ENCODE peak calls at places on chromosomes 7 and 10, in ten cellular contexts. Y is choroid plexus epithelial cell, R is AG09309, Q is HCT116, A is stomach, V is colonic mucosa, U is pancreas, P is AG04450, E is PC-9, J is PC-3. W is an unnamed sample.

GRCh38 chr7:114931656-114932011 is 9.7 kb downstream of the MDFIC start:
- DNase-seq in Y (no peak), R (no peak), Q (no peak), A (no peak), V (no peak), U (no peak), P (no peak), E (no peak), J (no peak), W (no peak)

GRCh38 chr10:2700626-2701305 is 366.6 kb upstream of the PFKP start:
- DNase-seq in Y (no peak), R (no peak), Q (no peak), A (no peak), V (no peak), U (no peak), P (no peak), E (no peak), J (no peak), W (no peak)

GRCh38 chr10:72076756-72077155 is 11.6 kb downstream of the SPOCK2 start:
- DNase-seq in Y (no peak), R (no peak), Q (no peak), A (no peak), V (no peak), U (no peak), P (no peak), E (peak; percentile 21), J (no peak), W (no peak)

GRCh38 chr7:14821757-14822480 is 80.6 kb downstream of the DGKB start:
- DNase-seq in Y (peak; percentile 33), R (no peak), Q (no peak), A (no peak), V (no peak), U (no peak), P (no peak), E (peak; percentile 5), J (peak; percentile 65), W (peak; percentile 25)

GRCh38 chr10:43211030-43211429 is 55.8 kb downstream of the RASGEF1A start:
- DNase-seq in Y (peak; percentile 21), R (no peak), Q (no peak), A (no peak), V (no peak), U (no peak), P (no peak), E (no peak), J (peak; percentile 19), W (peak; percentile 47)

GRCh38 chr7:32158751-32159360 is 88.6 kb upstream of the PDE1C start:
- DNase-seq in Y (no peak), R (no peak), Q (no peak), A (no peak), V (no peak), U (no peak), P (no peak), E (no peak), J (peak; percentile 36), W (peak; percentile 8)

GRCh38 chr10:84574101-84574500 is 245.7 kb downstream of the CCSER2 start:
- DNase-seq in Y (peak; percentile 20), R (no peak), Q (no peak), A (no peak), V (no peak), U (no peak), P (no peak), E (no peak), J (peak; percentile 23), W (no peak)

GRCh38 chr7:51376420-51377092 is 59.9 kb upstream of the COBL start:
- DNase-seq in Y (no peak), R (no peak), Q (peak; percentile 79), A (no peak), V (no peak), U (no peak), P (no peak), E (peak; percentile 100), J (peak; percentile 91), W (no peak)

GRCh38 chr7:134083766-134084487 is 43.2 kb upstream of the LRGUK start:
- DNase-seq in Y (peak; percentile 15), R (peak; percentile 3), Q (no peak), A (no peak), V (no peak), U (no peak), P (no peak), E (peak; percentile 61), J (peak; percentile 38), W (no peak)

GRCh38 chr10:48947690-48948418 is 8.2 kb upstream of the LRRC18 start:
- DNase-seq in Y (no peak), R (no peak), Q (no peak), A (no peak), V (no peak), U (no peak), P (no peak), E (no peak), J (no peak), W (no peak)

GRCh38 chr7:111076205-111076604 is 14.7 kb upstream of the LRRN3 start:
- DNase-seq in Y (peak; percentile 40), R (no peak), Q (peak; percentile 10), A (no peak), V (no peak), U (no peak), P (no peak), E (no peak), J (peak; percentile 34), W (peak; percentile 26)

GRCh38 chr10:63236113-63236935 is 103.2 kb downstream of the NRBF2 start:
- DNase-seq in Y (peak; percentile 93), R (peak; percentile 82), Q (peak; percentile 82), A (no peak), V (peak; percentile 44), U (peak; percentile 23), P (peak; percentile 80), E (peak; percentile 91), J (peak; percentile 100), W (peak; percentile 86)

GRCh38 chr7:82602066-82602465 is 158.5 kb upstream of the CACNA2D1 start:
- DNase-seq in Y (no peak), R (no peak), Q (no peak), A (no peak), V (no peak), U (no peak), P (no peak), E (no peak), J (no peak), W (no peak)

GRCh38 chr7:107889992-107890391 is 991 bp upstream of the DLD start:
- DNase-seq in Y (no peak), R (no peak), Q (no peak), A (no peak), V (no peak), U (no peak), P (no peak), E (no peak), J (no peak), W (no peak)
- H3K4me3 ChIP-seq in Y (no peak overlapping the region), R (no peak overlapping the region), Q (no peak overlapping the region), A (no peak overlapping the region), V (no peak overlapping the region), U (no peak overlapping the region), P (no peak overlapping the region), E (peak overlapping the region; percentile 61), J (no peak overlapping the region), W (no peak overlapping the region)

GRCh38 chr10:79074732-79075131 is 6.0 kb downstream of the ZMIZ1 start:
- DNase-seq in Y (no peak), R (no peak), Q (no peak), A (peak; percentile 86), V (peak; percentile 79), U (peak; percentile 87), P (no peak), E (no peak), J (no peak), W (no peak)

GRCh38 chr10:79072041-79072441 is 3.3 kb downstream of the ZMIZ1 start:
- DNase-seq in Y (no peak), R (no peak), Q (no peak), A (no peak), V (no peak), U (no peak), P (no peak), E (peak; percentile 74), J (peak; percentile 68), W (no peak)

GRCh38 chr10:79072994-79073654 is 4.4 kb downstream of the ZMIZ1 start:
- DNase-seq in Y (peak; percentile 23), R (no peak), Q (no peak), A (no peak), V (peak; percentile 41), U (no peak), P (no peak), E (no peak), J (peak; percentile 50), W (no peak)

GRCh38 chr10:79075418-79075817 is 6.7 kb downstream of the ZMIZ1 start:
- DNase-seq in Y (no peak), R (no peak), Q (no peak), A (no peak), V (no peak), U (no peak), P (no peak), E (no peak), J (no peak), W (no peak)

DNA sequence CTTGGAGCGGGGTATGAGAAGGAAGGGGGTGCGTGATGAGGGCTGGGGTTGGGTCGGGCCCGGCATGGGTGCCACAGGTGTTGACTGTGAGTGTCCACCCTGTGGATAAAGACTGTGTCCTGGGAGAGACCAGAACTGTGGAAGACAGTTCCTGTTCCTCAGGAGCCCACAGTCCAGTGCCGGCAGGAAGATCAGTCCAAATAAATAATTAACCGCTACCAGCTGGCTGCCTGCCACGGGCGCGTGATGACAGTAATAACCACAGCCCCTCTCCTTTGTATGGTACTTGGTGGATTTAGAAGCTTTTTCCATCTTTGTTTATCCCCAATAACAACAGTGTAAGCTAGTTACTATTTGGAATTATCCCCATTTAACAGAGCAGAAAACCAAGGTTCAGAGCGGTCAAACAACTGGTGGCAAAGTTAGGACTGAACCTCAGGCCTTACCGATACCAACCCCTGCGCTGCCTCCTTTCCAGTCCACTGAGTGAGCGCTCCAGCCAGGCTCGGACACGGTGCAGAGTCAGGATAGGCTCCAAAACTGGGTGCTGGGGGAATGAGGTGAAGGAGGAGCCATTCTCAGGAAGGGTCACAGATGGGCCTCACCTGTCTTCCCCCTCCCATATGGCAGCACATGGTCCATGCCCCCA is 5.1 kb downstream of the ZMIZ1 start:
- DNase-seq in Y (peak; percentile 69), R (no peak), Q (no peak), A (peak; percentile 62), V (peak; percentile 92), U (peak; percentile 61), P (no peak), E (no peak), J (peak; percentile 71), W (no peak)
- TF ChIP-seq CTCF in Y (no peak), R (no peak), Q (no peak), A (no peak), V (no peak), U (no peak), P (no peak), E (no peak), J (no peak), W (no peak)

GRCh38 chr10:102868976-102869289 is 337 bp upstream of the AS3MT start:
- DNase-seq in Y (no peak), R (no peak), Q (no peak), A (no peak), V (no peak), U (no peak), P (no peak), E (no peak), J (no peak), W (no peak)
- H3K4me3 ChIP-seq in Y (peak overlapping the region; percentile 54), R (peak overlapping the region; percentile 34), Q (no peak overlapping the region), A (peak overlapping the region; percentile 56), V (peak overlapping the region; percentile 39), U (peak overlapping the region; percentile 34), P (peak overlapping the region; percentile 59), E (no peak overlapping the region), J (peak overlapping the region; percentile 69), W (peak overlapping the region; percentile 48)

GRCh38 chr7:126303926-126304325 is 948.8 kb downstream of the GRM8 start:
- DNase-seq in Y (no peak), R (no peak), Q (no peak), A (no peak), V (no peak), U (no peak), P (no peak), E (no peak), J (no peak), W (no peak)

GRCh38 chr7:126302639-126303038 is 950.1 kb downstream of the GRM8 start:
- DNase-seq in Y (no peak), R (no peak), Q (no peak), A (no peak), V (no peak), U (no peak), P (no peak), E (no peak), J (no peak), W (no peak)
- TF ChIP-seq CTCF in Y (no peak), R (no peak), Q (peak; percentile 34), A (no peak), V (no peak), U (no peak), P (no peak), E (peak; percentile 24), J (no peak), W (no peak)

W was measured in fibroblast of pulmonary artery.